ENCODE peak calls at places on chromosomes 1 and 21, in seven cellular contexts. Z is mammary epithelial cell; X is lung; J is effector memory CD4-positive, alpha-beta T cell; M is thoracic aorta; H is CD4-positive, alpha-beta T cell; E is upper lobe of right lung. Y is an unnamed sample. For H3K27me3, the result is how much of the 10 kb centered on the place peaks cover.

GRCh38 chr1:31666290-31666963 is 21.8 kb upstream of the PEF1 start:
- DNase-seq in Z (peak), J (no peak), X (peak), H (no peak), E (peak), M (no peak), Y (no peak)

GRCh38 chr1:47906009-47906432 is 91.2 kb downstream of the TRABD2B start:
- DNase-seq in H (no peak), Z (peak), J (no peak), E (peak), M (peak), X (peak), Y (no peak)

GRCh38 chr1:176897350-176898236 is 266.9 kb downstream of the ASTN1 start:
- DNase-seq in J (no peak), E (peak), M (no peak), Z (peak), H (no peak), X (peak), Y (no peak)

GRCh38 chr1:119779869-119780356 is 11.2 kb upstream of the HMGCS2 start:
- DNase-seq in Z (no peak), E (peak), H (no peak), J (no peak), M (no peak), X (peak), Y (peak)

GRCh38 chr1:218339267-218339831 is 5.8 kb upstream of the TGFB2 start:
- DNase-seq in J (no peak), E (no peak), H (no peak), X (no peak), M (no peak), Z (peak), Y (no peak)

GRCh38 chr21:28699591-28700259 is 293.0 kb downstream of the LTN1 start:
- DNase-seq in E (no peak), Z (peak), X (no peak), H (no peak), J (no peak), M (no peak), Y (no peak)

GRCh38 chr21:45478115-45478801 is 64.0 kb downstream of the SLC19A1 start:
- DNase-seq in E (peak), Z (no peak), X (peak), J (peak), H (peak), M (peak), Y (no peak)

GRCh38 chr1:79079770-79080169 is 73.2 kb upstream of the ADGRL4 start:
- DNase-seq in E (no peak), Z (peak), M (no peak), H (no peak), X (no peak), J (no peak), Y (no peak)

GRCh38 chr1:33326690-33327300 is 5.9 kb upstream of the A3GALT2 start:
- DNase-seq in J (no peak), Z (no peak), H (no peak), M (no peak), E (no peak), X (no peak), Y (no peak)

GRCh38 chr1:85313888-85314696 is 37.7 kb upstream of the BCL10 start:
- DNase-seq in E (no peak), M (no peak), Z (peak), J (no peak), H (no peak), X (no peak), Y (peak)

GRCh38 chr1:54945393-54945936 is 35.0 kb upstream of the TMEM61 start:
- DNase-seq in M (no peak), J (no peak), E (peak), X (no peak), Z (peak), H (no peak), Y (no peak)

GRCh38 chr21:26843912-26844257 is 1.3 kb downstream of the ADAMTS1 start:
- DNase-seq in Z (peak), X (no peak), H (no peak), E (no peak), J (no peak), M (no peak), Y (no peak)

GRCh38 chr1:36613721-36614120 is 131.0 kb upstream of the CSF3R start:
- DNase-seq in M (no peak), Z (no peak), H (no peak), E (no peak), X (no peak), J (no peak), Y (no peak)

GRCh38 chr1:175591083-175591743 is 152.2 kb downstream of the TNR start:
- DNase-seq in H (no peak), M (no peak), X (no peak), E (no peak), J (no peak), Z (no peak), Y (no peak)

GRCh38 chr1:23798662-23799142 is 1.9 kb downstream of the GALE start:
- DNase-seq in J (no peak), Z (no peak), M (no peak), H (no peak), E (peak), X (no peak), Y (no peak)

GRCh38 chr1:212727386-212728181 is 27.9 kb upstream of the BATF3 start:
- DNase-seq in X (no peak), E (no peak), M (no peak), Z (no peak), J (no peak), H (no peak), Y (no peak)

GRCh38 chr1:53133261-53134041 is 9.0 kb downstream of the SLC1A7 start:
- DNase-seq in E (no peak), X (no peak), H (no peak), Z (no peak), J (no peak), M (no peak), Y (no peak)

GRCh38 chr1:178619523-178619922 is 105.5 kb upstream of the RALGPS2 start:
- DNase-seq in X (no peak), J (no peak), H (no peak), M (no peak), Z (no peak), E (no peak), Y (no peak)

GRCh38 chr21:44011774-44012473 is at the start of gene TRAPPC10:
- DNase-seq in M (peak), E (peak), X (peak), H (peak), Z (peak), J (peak), Y (peak)

GRCh38 chr1:185971688-185972087 is 237.5 kb downstream of the HMCN1 start:
- DNase-seq in X (no peak), E (no peak), Z (peak), M (no peak), J (no peak), H (no peak), Y (no peak)

GRCh38 chr1:234118911-234119310 is 214.4 kb downstream of the SLC35F3 start:
- DNase-seq in J (no peak), H (no peak), X (no peak), E (no peak), M (no peak), Z (no peak), Y (peak)

GRCh38 chr1:220457982-220458381 is 70.0 kb upstream of the MARK1 start:
- DNase-seq in M (no peak), X (no peak), Z (no peak), J (no peak), E (no peak), H (no peak), Y (peak)

GRCh38 chr1:117392776-117393175 is 25.5 kb downstream of the MAN1A2 start:
- DNase-seq in H (no peak), E (no peak), M (no peak), Z (no peak), X (no peak), J (no peak), Y (no peak)

GRCh38 chr1:41889506-41890414 is 29.0 kb downstream of the HIVEP3 start:
- DNase-seq in X (no peak), H (no peak), E (no peak), M (no peak), J (no peak), Z (no peak), Y (no peak)

GRCh38 chr1:242184955-242185354 is 186.1 kb upstream of the MAP1LC3C start:
- DNase-seq in H (no peak), Z (no peak), E (no peak), J (no peak), X (no peak), M (no peak), Y (no peak)

GRCh38 chr1:58657082-58657481 is 42.8 kb downstream of the MYSM1 start:
- DNase-seq in J (no peak), M (no peak), E (no peak), X (no peak), Z (no peak), H (no peak), Y (no peak)

GRCh38 chr1:97006044-97006676 is 284.6 kb downstream of the PTBP2 start:
- DNase-seq in J (no peak), X (no peak), Z (peak), E (no peak), H (no peak), M (no peak), Y (no peak)

GRCh38 chr1:178946855-178947687 is 76.2 kb upstream of the ANGPTL1 start:
- DNase-seq in E (no peak), Z (no peak), M (no peak), J (no peak), X (no peak), H (no peak), Y (no peak)

GRCh38 chr1:226872455-226872854 is 2.0 kb downstream of the PSEN2 start:
- DNase-seq in E (no peak), Z (no peak), H (no peak), J (no peak), M (no peak), X (no peak), Y (no peak)

GRCh38 chr1:24286246-24287010 is 32.7 kb upstream of the GRHL3 start:
- DNase-seq in H (no peak), J (no peak), Z (peak), X (no peak), M (no peak), E (no peak), Y (no peak)

GRCh38 chr1:247646867-247647266 is 32.7 kb downstream of the OR13G1 start:
- DNase-seq in M (no peak), J (no peak), H (no peak), Z (no peak), E (no peak), X (no peak), Y (no peak)

GRCh38 chr1:119250299-119250698 is 109.8 kb upstream of the WARS2 start:
- DNase-seq in Z (no peak), X (no peak), J (no peak), H (no peak), M (no peak), E (no peak), Y (no peak)

GRCh38 chr1:6330410-6330827 is 63.1 kb downstream of the ACOT7 start:
- DNase-seq in E (no peak), H (no peak), M (no peak), J (no peak), Z (no peak), X (no peak), Y (no peak)

GRCh38 chr1:173424786-173425407 is 52.2 kb upstream of the PRDX6 start:
- DNase-seq in J (no peak), Z (peak), E (no peak), H (no peak), X (no peak), M (no peak), Y (no peak)

GRCh38 chr1:17606826-17607440 is 67.4 kb downstream of the ARHGEF10L start:
- DNase-seq in M (no peak), Z (peak), H (peak), E (peak), J (no peak), X (peak), Y (no peak)

GRCh38 chr21:39141502-39141901 is 41.7 kb downstream of the PSMG1 start:
- DNase-seq in H (no peak), J (no peak), E (no peak), Z (no peak), M (no peak), X (no peak), Y (no peak)

GRCh38 chr1:231853588-231854207 is 227.1 kb downstream of the DISC1 start:
- DNase-seq in H (no peak), J (no peak), Z (no peak), E (no peak), X (no peak), M (no peak), Y (no peak)

GRCh38 chr1:99457381-99458165 is 188.3 kb upstream of the PALMD start:
- DNase-seq in E (no peak), M (no peak), Z (peak), H (no peak), X (no peak), J (no peak), Y (no peak)

GRCh38 chr1:100530901-100531487 is 6.9 kb upstream of the GPR88 start:
- DNase-seq in Z (peak), H (no peak), J (no peak), X (no peak), E (no peak), M (no peak), Y (no peak)

GRCh38 chr1:31752952-31753351 is 11.2 kb downstream of the ADGRB2 start:
- DNase-seq in Z (no peak), E (no peak), J (no peak), X (no peak), M (no peak), H (no peak), Y (no peak)

GRCh38 chr1:30111431-30111830 is 612.0 kb downstream of the MATN1 start:
- DNase-seq in E (peak), M (no peak), J (no peak), X (no peak), Z (peak), H (no peak), Y (no peak)
- H3K27me3 ChIP-seq in E (under half), M (under half), J (under half), X (under half), Z (under half), H (under half), Y (half or more)

GRCh38 chr21:37799193-37800121 is 116.8 kb downstream of the KCNJ6 start:
- DNase-seq in Z (no peak), E (no peak), J (no peak), X (no peak), H (no peak), M (no peak), Y (no peak)
- H3K27me3 ChIP-seq in Z (under half), E (under half), J (under half), X (under half), H (under half), M (under half), Y (under half)

GRCh38 chr1:154798645-154799044 is 71.4 kb downstream of the KCNN3 start:
- DNase-seq in M (no peak), X (no peak), J (no peak), E (no peak), Z (no peak), H (no peak), Y (no peak)

GRCh38 chr1:154794608-154795007 is 75.5 kb downstream of the KCNN3 start:
- DNase-seq in J (no peak), M (no peak), X (no peak), E (no peak), H (no peak), Z (no peak), Y (no peak)

GRCh38 chr1:154797175-154797574 is 72.9 kb downstream of the KCNN3 start:
- DNase-seq in Z (no peak), E (no peak), X (no peak), J (no peak), H (no peak), M (no peak), Y (no peak)

GRCh38 chr1:154793674-154794073 is 76.4 kb downstream of the KCNN3 start:
- DNase-seq in X (no peak), M (no peak), Z (no peak), J (no peak), E (no peak), H (no peak), Y (no peak)

DNA sequence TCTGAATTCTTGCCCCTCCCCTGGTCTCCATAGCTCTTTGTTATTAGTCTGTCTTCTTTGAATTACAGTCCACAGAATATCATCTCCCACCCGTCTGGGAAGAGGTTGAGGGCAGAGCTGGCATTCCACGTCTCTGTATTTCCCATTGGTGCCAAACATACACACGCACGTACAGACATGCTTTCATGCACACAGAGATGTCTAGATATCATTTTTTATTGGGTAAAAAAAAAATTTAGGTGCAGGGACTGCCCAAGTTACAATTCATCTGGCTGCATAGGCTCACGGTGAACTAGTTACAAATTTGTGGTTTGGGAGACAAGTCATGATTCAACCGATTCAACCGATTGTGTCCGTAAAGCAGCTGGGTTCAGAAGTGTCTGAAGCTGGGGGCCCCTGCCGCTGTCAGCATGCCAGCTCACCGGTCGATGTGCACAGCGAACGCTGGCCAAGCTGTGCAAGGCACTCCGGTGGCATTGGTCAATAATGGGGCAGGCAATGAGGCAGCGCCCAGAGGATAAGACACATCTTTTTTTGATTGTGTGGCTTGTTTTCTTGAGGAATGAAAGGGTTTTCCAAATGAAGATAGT is 73.7 kb downstream of the KCNN3 start:
- DNase-seq in J (no peak), X (no peak), E (no peak), H (no peak), Z (peak), M (no peak), Y (no peak)
- H3K27me3 ChIP-seq in J (under half), X (under half), E (under half), H (under half), Z (under half), M (under half), Y (under half)

GRCh38 chr1:217090073-217090911 is 367.1 kb upstream of the ESRRG start:
- DNase-seq in M (no peak), X (no peak), E (no peak), H (no peak), Z (no peak), J (no peak), Y (peak)

GRCh38 chr1:217087981-217088380 is 364.8 kb upstream of the ESRRG start:
- DNase-seq in X (no peak), J (no peak), H (no peak), E (no peak), M (no peak), Z (no peak), Y (peak)

GRCh38 chr1:217089239-217090014 is 366.2 kb upstream of the ESRRG start:
- DNase-seq in M (no peak), E (no peak), Z (peak), X (no peak), J (no peak), H (no peak), Y (peak)

GRCh38 chr1:217091601-217092000 is 368.4 kb upstream of the ESRRG start:
- DNase-seq in H (no peak), M (no peak), E (no peak), X (no peak), J (no peak), Z (no peak), Y (no peak)

DNA sequence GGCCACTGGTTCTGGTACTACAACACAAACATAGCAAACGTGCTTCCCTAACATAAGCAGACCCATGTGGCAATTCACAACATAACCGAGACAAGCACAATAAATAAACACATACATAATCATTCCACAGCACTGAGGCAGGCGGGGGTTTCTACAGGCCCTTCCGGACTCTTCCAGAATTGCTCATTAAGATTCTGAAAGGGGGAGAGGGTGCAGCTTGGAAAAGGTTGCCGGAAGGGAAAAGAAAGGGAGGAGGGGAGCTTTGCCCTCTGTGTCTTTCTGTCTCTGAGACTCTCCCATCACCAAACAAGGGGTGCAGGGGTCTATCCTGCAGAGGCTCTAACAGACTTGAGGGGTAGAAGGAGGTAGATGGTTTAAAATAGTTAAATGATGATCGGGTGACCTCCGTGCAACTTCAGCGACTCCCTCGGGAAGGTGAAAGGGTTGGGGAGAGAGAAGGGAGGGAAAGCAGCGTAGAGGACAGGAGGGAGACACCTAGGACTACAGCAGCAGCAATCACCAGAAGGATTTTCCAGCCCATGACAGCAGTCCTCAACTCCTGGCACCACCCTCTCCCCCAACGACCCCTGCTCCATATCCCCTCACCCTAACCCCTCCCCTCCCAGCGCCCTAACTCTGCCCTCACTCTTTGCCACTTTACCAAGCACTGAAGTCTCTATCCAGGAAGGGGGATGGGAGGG is 365.4 kb upstream of the ESRRG start:
- DNase-seq in M (no peak), H (no peak), Z (no peak), E (no peak), X (no peak), J (no peak), Y (peak)
- H3K27me3 ChIP-seq in M (under half), H (under half), Z (under half), E (under half), X (under half), J (under half), Y (under half)

GRCh38 chr1:205939690-205940330 is 3.4 kb downstream of the SLC26A9 start:
- DNase-seq in X (peak), Z (no peak), M (no peak), H (no peak), J (no peak), E (peak), Y (no peak)
- H3K27me3 ChIP-seq in X (under half), Z (under half), M (under half), H (under half), J (under half), E (under half), Y (under half)

GRCh38 chr1:159212596-159212995 is 7.9 kb downstream of the ACKR1 start:
- DNase-seq in M (no peak), X (no peak), H (no peak), Z (no peak), E (no peak), J (no peak), Y (peak)

GRCh38 chr1:159214149-159214760 is 9.6 kb downstream of the ACKR1 start:
- DNase-seq in M (no peak), J (peak), H (peak), X (no peak), E (no peak), Z (peak), Y (peak)

GRCh38 chr1:159207774-159208459 is 3.2 kb downstream of the ACKR1 start:
- DNase-seq in H (no peak), Z (no peak), X (no peak), E (no peak), J (no peak), M (no peak), Y (no peak)

GRCh38 chr1:159208460-159208825 is 3.8 kb downstream of the ACKR1 start:
- DNase-seq in J (no peak), M (no peak), X (no peak), E (no peak), Z (no peak), H (no peak), Y (no peak)

GRCh38 chr1:159211331-159212136 is 6.9 kb downstream of the ACKR1 start:
- DNase-seq in Z (no peak), H (peak), M (no peak), E (no peak), X (no peak), J (peak), Y (no peak)
- H3K27me3 ChIP-seq in Z (under half), H (under half), M (under half), E (under half), X (under half), J (under half), Y (under half)

Y was measured in esophagus muscularis mucosa.